ENCODE peak calls at places on chromosome 4, in four cellular contexts. M, G, J and P are unnamed samples.

GRCh38 chr4:116183241-116183640 is 902.1 kb downstream of the TRAM1L1 start:
- DNase-seq in M (no peak), G (no peak), J (no peak), P (no peak)

GRCh38 chr4:158371158-158371557 is 150.5 kb upstream of the RXFP1 start:
- DNase-seq in M (peak), G (no peak), J (no peak), P (no peak)

GRCh38 chr4:111806331-111806730 is 338.9 kb upstream of the FAM241A start:
- DNase-seq in M (no peak), G (no peak), J (peak), P (no peak)

GRCh38 chr4:186554485-186554884 is 882 bp downstream of the MTNR1A start:
- DNase-seq in M (no peak), G (no peak), J (peak), P (no peak)

GRCh38 chr4:144962300-144962699 is 135.7 kb downstream of the ANAPC10 start:
- DNase-seq in M (no peak), G (no peak), J (peak), P (no peak)

GRCh38 chr4:89298160-89298559 is 9.4 kb downstream of the GPRIN3 start:
- DNase-seq in M (no peak), G (no peak), J (no peak), P (no peak)

GRCh38 chr4:36712013-36712412 is 430.6 kb downstream of the DTHD1 start:
- DNase-seq in M (no peak), G (no peak), J (no peak), P (no peak)

GRCh38 chr4:13543648-13544555 is at the start of gene NKX3-2:
- DNase-seq in M (peak), G (peak), J (no peak), P (no peak)

GRCh38 chr4:36399762-36400353 is 118.4 kb downstream of the DTHD1 start:
- DNase-seq in M (no peak), G (no peak), J (no peak), P (no peak)

DNA sequence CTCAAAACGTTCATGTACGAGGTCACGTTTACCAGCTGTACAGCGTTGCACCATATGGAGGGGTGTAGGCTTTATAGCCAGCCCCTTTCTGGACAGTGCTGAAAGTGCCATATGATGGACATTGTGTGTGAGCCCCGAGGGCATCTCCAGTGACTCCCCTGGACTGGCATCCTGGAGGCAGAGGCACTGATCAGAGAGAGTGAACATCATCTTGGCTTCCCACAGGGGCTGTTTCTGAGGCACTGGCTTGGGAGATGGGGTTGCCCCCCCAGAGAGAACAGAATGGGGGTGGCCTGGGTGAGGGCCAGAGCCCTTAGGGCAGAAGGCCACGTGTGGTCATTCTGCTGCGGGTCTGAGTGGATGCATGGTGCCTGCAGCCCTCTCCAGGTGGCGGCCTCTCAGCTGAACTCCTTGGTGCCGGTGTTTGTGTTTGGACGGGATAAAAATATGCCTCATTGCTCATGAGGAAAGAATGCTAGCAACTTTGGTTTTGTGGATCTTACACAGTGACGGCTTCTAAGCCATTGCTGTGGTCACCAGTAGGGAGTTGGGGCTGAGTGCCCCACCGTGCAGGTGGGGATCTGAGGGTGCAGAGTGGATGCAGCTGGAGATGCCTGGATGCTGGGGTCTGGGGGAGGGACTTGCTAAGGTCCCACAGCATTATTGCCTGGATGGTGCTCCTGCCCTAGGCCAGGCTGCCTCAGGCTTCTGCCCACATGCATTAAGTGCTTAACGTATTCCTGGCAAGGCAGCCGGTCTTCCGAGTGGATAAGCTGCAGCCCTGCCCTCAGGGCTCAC is 3.4 kb downstream of the WFS1 start:
- DNase-seq in M (peak), G (peak), J (no peak), P (no peak)
- H3K14ac ChIP-seq in M (no peak), G (no peak), J (no peak), P (no peak)

GRCh38 chr4:86893136-86893535 is 914 bp upstream of the C4orf36 start:
- DNase-seq in M (no peak), G (no peak), J (no peak), P (no peak)

GRCh38 chr4:86892639-86892965 is 380 bp upstream of the C4orf36 start:
- DNase-seq in M (no peak), G (no peak), J (no peak), P (no peak)

GRCh38 chr4:86895692-86896488 is 3.7 kb upstream of the C4orf36 start:
- DNase-seq in M (peak), G (peak), J (no peak), P (peak)

GRCh38 chr4:86894465-86894864 is 2.2 kb upstream of the C4orf36 start:
- DNase-seq in M (peak), G (no peak), J (no peak), P (no peak)

GRCh38 chr4:86891785-86892638 is at the start of gene C4orf36:
- DNase-seq in M (peak), G (peak), J (peak), P (peak)
- H3K14ac ChIP-seq in M (peak), G (peak), J (peak), P (peak)

GRCh38 chr4:139555073-139555704 is 830 bp downstream of the SETD7 start:
- DNase-seq in M (peak), G (peak), J (peak), P (peak)
- H3K14ac ChIP-seq in M (peak), G (no peak), J (peak), P (peak)

GRCh38 chr4:119111296-119111695 is 24.3 kb upstream of the MYOZ2 start:
- DNase-seq in M (no peak), G (no peak), J (no peak), P (no peak)

GRCh38 chr4:119106036-119107000 is 29.3 kb upstream of the MYOZ2 start:
- DNase-seq in M (no peak), G (peak), J (no peak), P (no peak)

GRCh38 chr4:119105605-119106004 is 30.0 kb upstream of the MYOZ2 start:
- DNase-seq in M (no peak), G (no peak), J (no peak), P (no peak)

GRCh38 chr4:119113033-119113655 is 22.5 kb upstream of the MYOZ2 start:
- DNase-seq in M (peak), G (peak), J (no peak), P (no peak)

GRCh38 chr4:119110121-119110520 is 25.5 kb upstream of the MYOZ2 start:
- DNase-seq in M (no peak), G (no peak), J (no peak), P (no peak)
- H3K14ac ChIP-seq in M (no peak), G (no peak), J (no peak), P (no peak)

GRCh38 chr4:2262145-2262943 is 435 bp upstream of the MXD4 start:
- DNase-seq in M (peak), G (peak), J (peak), P (peak)
- H3K14ac ChIP-seq in M (peak), G (no peak), J (peak), P (peak)

GRCh38 chr4:109877400-109877799 is 29.5 kb downstream of the LRIT3 start:
- DNase-seq in M (no peak), G (no peak), J (no peak), P (no peak)

GRCh38 chr4:109878355-109878754 is 30.4 kb downstream of the LRIT3 start:
- DNase-seq in M (no peak), G (no peak), J (no peak), P (no peak)

GRCh38 chr4:109876634-109877265 is 28.8 kb downstream of the LRIT3 start:
- DNase-seq in M (no peak), G (no peak), J (no peak), P (no peak)

GRCh38 chr4:109879081-109879480 is 31.2 kb downstream of the LRIT3 start:
- DNase-seq in M (no peak), G (no peak), J (no peak), P (no peak)

DNA sequence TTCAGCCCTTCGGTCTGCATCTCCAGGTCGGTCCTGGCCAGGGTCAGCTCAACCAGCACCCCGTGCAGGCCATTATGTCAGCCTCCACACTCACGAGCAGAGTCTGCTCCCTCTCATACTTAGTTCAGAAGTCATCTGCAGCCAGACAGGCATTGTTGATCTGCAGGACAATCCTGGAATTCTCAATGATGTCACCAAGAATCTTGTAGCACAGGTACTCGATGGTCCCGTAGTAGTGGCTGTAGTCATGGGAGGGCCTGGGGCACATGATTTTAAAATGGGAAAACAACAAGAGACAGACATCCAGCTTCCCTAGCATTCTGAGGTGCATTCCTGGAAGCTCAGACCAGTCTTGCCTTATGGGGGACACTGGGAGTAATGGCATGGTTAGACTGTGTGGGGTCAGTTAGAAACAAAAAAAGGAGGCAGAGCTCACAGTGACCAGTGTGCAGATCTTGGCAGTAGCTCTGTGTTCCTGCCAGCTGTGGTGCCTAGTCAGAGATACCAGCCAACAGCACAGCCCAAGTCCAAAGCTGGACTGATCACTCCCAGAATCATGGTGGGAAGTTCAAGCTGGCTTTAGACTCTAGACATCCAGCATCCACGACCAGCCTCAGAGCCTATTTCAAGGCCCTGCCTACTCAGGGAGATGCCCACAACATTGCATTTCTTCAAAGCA is 31.9 kb downstream of the LRIT3 start:
- DNase-seq in M (no peak), G (no peak), J (no peak), P (no peak)
- H3K14ac ChIP-seq in M (no peak), G (no peak), J (no peak), P (no peak)

DNA sequence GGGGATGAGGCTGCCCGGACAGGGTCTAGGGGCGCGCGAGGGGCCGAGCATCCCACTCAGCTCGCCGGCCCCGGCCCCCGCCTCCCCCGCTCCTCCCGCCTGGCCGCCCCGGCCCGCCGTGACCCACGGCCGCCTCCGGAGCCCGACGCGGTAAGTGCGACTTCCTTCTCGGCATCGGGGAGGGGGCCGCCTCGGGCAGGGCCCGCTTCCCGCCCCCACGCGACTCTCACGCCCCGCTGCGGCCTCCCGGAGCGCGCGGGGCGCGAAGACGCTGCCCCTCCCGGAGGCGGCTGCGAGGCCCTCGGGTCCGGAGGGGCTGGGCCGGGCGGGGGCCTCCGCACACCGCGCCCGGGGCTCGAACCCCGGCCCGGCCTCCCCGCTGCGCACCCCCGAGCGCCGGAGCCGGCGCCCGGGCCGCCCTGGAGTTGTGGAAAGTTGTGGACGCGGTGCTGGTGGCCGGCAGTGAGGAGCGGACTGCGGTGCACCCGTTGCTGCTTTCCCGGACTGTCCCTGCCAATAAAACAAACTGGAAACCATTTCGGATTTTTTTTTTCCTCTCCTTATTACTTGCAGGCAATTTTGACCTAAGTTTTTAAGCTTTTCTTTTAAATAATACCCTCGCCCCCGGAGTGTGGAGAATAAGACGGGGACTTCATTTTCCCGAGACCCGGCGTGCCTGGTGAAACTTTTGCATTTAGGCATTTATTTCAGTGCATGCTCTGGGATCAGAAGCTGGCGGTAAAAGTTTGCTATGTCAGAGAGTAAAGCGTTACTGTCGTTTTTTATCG is 12.9 kb upstream of the TMEM156 start:
- DNase-seq in M (no peak), G (peak), J (peak), P (peak)
- H3K14ac ChIP-seq in M (peak), G (peak), J (peak), P (peak)

GRCh38 chr4:4248885-4249203 is 821 bp upstream of the TMEM128 start:
- DNase-seq in M (peak), G (peak), J (no peak), P (no peak)
- H3K14ac ChIP-seq in M (peak), G (no peak), J (peak), P (no peak)